ENCODE peak calls at places on chromosomes 13 and 19, in ten cellular contexts. Q, K, A, J, O, X, E, S, B and R are unnamed samples.

GRCh38 chr13:31790992-31791391 is 51.7 kb downstream of the RXFP2 start:
- DNase-seq in Q (no peak), K (peak; percentile 47), A (no peak), J (no peak), O (no peak), X (no peak), E (no peak), S (no peak), B (no peak), R (no peak)

GRCh38 chr13:38417241-38417640 is 67.6 kb downstream of the UFM1 start:
- DNase-seq in Q (no peak), K (no peak), A (no peak), J (no peak), O (no peak), X (no peak), E (no peak), S (no peak), B (peak; percentile 52), R (no peak)

GRCh38 chr19:8158411-8159074 is 9.2 kb upstream of the FBN3 start:
- DNase-seq in Q (peak; percentile 49), K (no peak), A (no peak), J (peak; percentile 92), O (peak; percentile 21), X (peak; percentile 71), E (no peak), S (peak; percentile 42), B (peak; percentile 91), R (peak; percentile 74)

GRCh38 chr13:27599845-27600553 is 20.3 kb downstream of the LNX2 start:
- DNase-seq in Q (no peak), K (no peak), A (no peak), J (peak; percentile 80), O (no peak), X (no peak), E (no peak), S (peak; percentile 56), B (peak; percentile 90), R (no peak)

GRCh38 chr19:55384576-55385235 is 614 bp upstream of the TMEM238 start:
- DNase-seq in Q (no peak), K (no peak), A (no peak), J (no peak), O (peak; percentile 23), X (no peak), E (peak; percentile 86), S (no peak), B (no peak), R (no peak)

GRCh38 chr19:57310792-57311191 is 9.5 kb upstream of the ZNF543 start:
- DNase-seq in Q (no peak), K (no peak), A (no peak), J (no peak), O (no peak), X (no peak), E (no peak), S (no peak), B (no peak), R (no peak)

GRCh38 chr19:56321981-56322558 is 7.4 kb upstream of the ZSCAN5A start:
- DNase-seq in Q (no peak), K (no peak), A (no peak), J (no peak), O (no peak), X (no peak), E (no peak), S (no peak), B (no peak), R (no peak)

GRCh38 chr19:10003271-10003670 is 7.0 kb downstream of the COL5A3 start:
- DNase-seq in Q (no peak), K (no peak), A (no peak), J (no peak), O (no peak), X (no peak), E (no peak), S (no peak), B (no peak), R (no peak)

GRCh38 chr19:3656073-3656746 is 29.6 kb upstream of the CACTIN start:
- DNase-seq in Q (no peak), K (no peak), A (no peak), J (peak; percentile 14), O (no peak), X (no peak), E (no peak), S (no peak), B (peak; percentile 2), R (no peak)

GRCh38 chr19:3653081-3653795 is 26.6 kb upstream of the CACTIN start:
- DNase-seq in Q (no peak), K (no peak), A (no peak), J (no peak), O (no peak), X (no peak), E (no peak), S (no peak), B (no peak), R (no peak)

GRCh38 chr19:3652422-3652821 is 25.8 kb upstream of the CACTIN start:
- DNase-seq in Q (no peak), K (no peak), A (no peak), J (no peak), O (no peak), X (no peak), E (no peak), S (no peak), B (no peak), R (no peak)

GRCh38 chr19:3655402-3656072 is 28.9 kb upstream of the CACTIN start:
- DNase-seq in Q (no peak), K (peak; percentile 82), A (no peak), J (peak; percentile 87), O (no peak), X (no peak), E (no peak), S (peak; percentile 56), B (peak; percentile 76), R (no peak)

DNA sequence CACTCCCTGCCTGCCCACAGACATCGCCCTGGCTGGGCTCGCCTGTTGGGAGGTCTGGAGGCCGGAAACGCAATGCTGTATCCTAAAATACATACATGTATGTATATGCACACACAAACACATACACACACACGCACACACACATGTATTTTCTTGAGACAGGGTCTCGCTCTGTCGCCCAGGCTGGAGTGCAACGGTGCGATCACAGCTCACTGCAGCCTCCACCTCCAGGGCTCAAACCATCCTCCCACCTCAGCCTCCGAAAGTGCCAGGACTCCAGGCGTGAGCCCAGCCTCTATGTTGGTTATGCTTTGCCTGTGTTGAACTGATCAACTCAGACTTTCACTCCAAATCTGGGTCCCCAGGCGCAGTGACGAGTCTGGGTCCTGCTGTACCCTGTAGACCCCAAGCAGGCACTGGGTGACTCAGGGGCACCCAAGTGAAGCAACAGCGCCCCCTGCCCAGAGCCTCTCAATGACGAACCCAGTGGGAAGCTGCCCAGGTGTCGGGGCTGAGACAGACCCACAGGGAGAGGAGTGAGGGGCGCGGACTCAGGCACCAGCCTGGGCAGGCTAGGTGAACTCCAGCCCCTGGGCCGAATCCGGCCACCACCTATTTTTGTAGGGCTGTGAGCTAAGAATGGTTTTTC is 27.4 kb upstream of the CACTIN start:
- DNase-seq in Q (no peak), K (no peak), A (no peak), J (no peak), O (no peak), X (no peak), E (no peak), S (no peak), B (no peak), R (no peak)
- TF ChIP-seq CTCF in Q (no peak), K (peak; percentile 20), A (peak; percentile 38), J (peak; percentile 17), O (no peak), X (no peak), E (no peak), S (peak; percentile 35), B (peak; percentile 47), R (peak; percentile 11)

GRCh38 chr13:77863037-77863630 is 55.5 kb downstream of the EDNRB start:
- DNase-seq in Q (no peak), K (no peak), A (no peak), J (no peak), O (no peak), X (no peak), E (no peak), S (no peak), B (no peak), R (no peak)

GRCh38 chr13:77868717-77869116 is 49.9 kb downstream of the EDNRB start:
- DNase-seq in Q (no peak), K (no peak), A (no peak), J (no peak), O (no peak), X (no peak), E (no peak), S (no peak), B (peak; percentile 59), R (no peak)

GRCh38 chr13:77860621-77861020 is 58.0 kb downstream of the EDNRB start:
- DNase-seq in Q (no peak), K (peak; percentile 3), A (no peak), J (peak; percentile 85), O (no peak), X (no peak), E (no peak), S (no peak), B (peak; percentile 44), R (no peak)

GRCh38 chr13:77861716-77862115 is 56.9 kb downstream of the EDNRB start:
- DNase-seq in Q (no peak), K (no peak), A (no peak), J (peak; percentile 48), O (no peak), X (no peak), E (no peak), S (no peak), B (no peak), R (no peak)

GRCh38 chr13:77865588-77865987 is 53.0 kb downstream of the EDNRB start:
- DNase-seq in Q (no peak), K (no peak), A (no peak), J (no peak), O (no peak), X (no peak), E (no peak), S (no peak), B (no peak), R (no peak)
- H3K4me3 ChIP-seq in Q (no peak overlapping the region), K (no peak overlapping the region), A (no peak overlapping the region), J (no peak overlapping the region), O (no peak overlapping the region), X (no peak overlapping the region), E (no peak overlapping the region), S (no peak overlapping the region), B (no peak overlapping the region), R (no peak overlapping the region)

GRCh38 chr19:15463865-15464371 is 426 bp downstream of the RASAL3 start:
- DNase-seq in Q (no peak), K (no peak), A (no peak), J (no peak), O (peak; percentile 78), X (no peak), E (peak; percentile 95), S (no peak), B (no peak), R (no peak)
- TF ChIP-seq CTCF in Q (no peak), K (no peak), A (peak; percentile 1), J (no peak), O (no peak), X (no peak), E (no peak), S (no peak), B (no peak), R (no peak)

GRCh38 chr19:554817-555216 is 11.0 kb downstream of the GZMM start:
- DNase-seq in Q (no peak), K (no peak), A (no peak), J (no peak), O (no peak), X (no peak), E (no peak), S (no peak), B (no peak), R (no peak)

GRCh38 chr19:556611-557382 is 12.9 kb downstream of the GZMM start:
- DNase-seq in Q (no peak), K (no peak), A (no peak), J (no peak), O (no peak), X (no peak), E (no peak), S (no peak), B (no peak), R (no peak)

GRCh38 chr19:555474-555808 is 11.6 kb downstream of the GZMM start:
- DNase-seq in Q (no peak), K (no peak), A (no peak), J (no peak), O (no peak), X (no peak), E (no peak), S (no peak), B (no peak), R (no peak)

DNA sequence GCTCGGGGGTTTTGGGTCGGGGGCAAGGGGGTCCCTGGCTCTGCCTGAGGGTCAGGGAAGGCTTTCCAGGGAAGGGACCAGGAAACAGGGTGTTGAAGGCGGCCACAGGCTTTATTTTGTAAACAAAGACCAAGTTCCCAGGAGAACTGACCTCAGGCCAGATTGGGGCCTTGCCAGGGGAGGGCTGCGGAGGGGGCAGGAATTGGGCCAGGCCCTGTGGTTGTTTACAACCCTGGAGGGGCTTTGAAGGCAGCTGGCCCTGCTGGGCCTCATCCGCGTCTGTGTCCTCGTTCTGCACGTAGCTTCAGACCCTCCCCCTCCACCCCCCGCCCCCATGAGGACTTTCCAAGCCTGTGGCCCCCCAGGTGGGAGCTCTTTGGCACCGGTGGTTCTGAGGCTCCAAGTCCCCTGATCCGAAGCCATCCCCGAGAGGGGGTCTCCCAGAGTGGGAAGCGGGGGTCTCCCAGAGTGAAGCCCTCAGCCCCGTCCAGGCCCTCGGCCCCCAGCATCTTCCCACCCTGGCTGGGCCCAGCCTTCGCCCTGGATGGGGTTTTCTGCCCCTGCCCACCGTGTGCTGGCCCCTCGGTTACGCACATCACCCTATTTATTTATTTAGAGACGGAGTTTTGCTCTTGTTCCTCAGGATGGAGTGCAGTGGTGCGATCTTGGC is 13.5 kb upstream of the BSG start:
- DNase-seq in Q (peak; percentile 34), K (no peak), A (no peak), J (peak; percentile 72), O (no peak), X (no peak), E (no peak), S (no peak), B (no peak), R (no peak)
- H3K4me3 ChIP-seq in Q (no peak overlapping the region), K (no peak overlapping the region), A (no peak overlapping the region), J (no peak overlapping the region), O (no peak overlapping the region), X (no peak overlapping the region), E (no peak overlapping the region), S (no peak overlapping the region), B (no peak overlapping the region), R (no peak overlapping the region)